ENCODE peak calls at places on chromosomes 11 and 22, in four cellular contexts. I, N, T and E are unnamed samples.

GRCh38 chr11:46298699-46299424 is 21.4 kb downstream of the CREB3L1 start:
- DNase-seq in T (no peak), I (no peak), N (no peak), E (no peak)

GRCh38 chr11:60130496-60130895 is 42.0 kb downstream of the MS4A2 start:
- DNase-seq in N (peak), I (no peak), T (peak), E (peak)

GRCh38 chr11:91857194-91857593 is 367.4 kb upstream of the FAT3 start:
- DNase-seq in N (no peak), T (no peak), I (no peak), E (no peak)

GRCh38 chr11:3841426-3842304 is 906 bp upstream of the RHOG start:
- DNase-seq in T (peak), N (peak), I (no peak), E (peak)

GRCh38 chr22:50731811-50732624 is 6.0 kb upstream of the ACR start:
- DNase-seq in I (peak), T (peak), N (peak), E (peak)

GRCh38 chr11:45922425-45923082 is at the start of gene LARGE2:
- DNase-seq in T (peak), I (peak), N (no peak), E (peak)

GRCh38 chr22:40920526-40920925 is 30.7 kb upstream of the RBX1 start:
- DNase-seq in T (no peak), N (no peak), I (no peak), E (no peak)

GRCh38 chr11:1448882-1449281 is 37.7 kb downstream of the MOB2 start:
- DNase-seq in N (no peak), T (no peak), I (no peak), E (no peak)

GRCh38 chr11:76578655-76579046 is 91.9 kb downstream of the LRRC32 start:
- DNase-seq in T (no peak), I (no peak), N (no peak), E (no peak)

GRCh38 chr11:122727101-122727929 is 71.8 kb downstream of the UBASH3B start:
- DNase-seq in N (no peak), I (no peak), T (no peak), E (no peak)

GRCh38 chr11:74321487-74322188 is 10.2 kb upstream of the P4HA3 start:
- DNase-seq in T (peak), I (peak), N (no peak), E (no peak)

GRCh38 chr11:117849781-117850414 is 25.4 kb upstream of the FXYD2 start:
- DNase-seq in N (no peak), T (no peak), I (no peak), E (no peak)

GRCh38 chr11:57318178-57318577 is 6.6 kb downstream of the TNKS1BP1 start:
- DNase-seq in I (no peak), T (no peak), N (no peak), E (no peak)

GRCh38 chr22:49999063-49999900 is 13.3 kb downstream of the IL17REL start:
- DNase-seq in T (peak), N (no peak), I (peak), E (no peak)

GRCh38 chr11:353315-353857 is 15.9 kb upstream of the B4GALNT4 start:
- DNase-seq in T (peak), N (no peak), I (no peak), E (peak)

GRCh38 chr11:62543680-62544444 is 2.7 kb downstream of the AHNAK start:
- DNase-seq in T (no peak), I (no peak), N (no peak), E (peak)

GRCh38 chr11:2528301-2529050 is 83.7 kb downstream of the KCNQ1 start:
- DNase-seq in T (no peak), N (no peak), I (no peak), E (no peak)

GRCh38 chr11:45472713-45473317 is 186.7 kb upstream of the SYT13 start:
- DNase-seq in I (no peak), N (no peak), T (no peak), E (no peak)

GRCh38 chr11:134633276-134633675 is 221.2 kb upstream of the B3GAT1 start:
- DNase-seq in I (no peak), N (no peak), T (no peak), E (no peak)

GRCh38 chr11:9765320-9766101 is 101.6 kb downstream of the SWAP70 start:
- DNase-seq in I (peak), N (no peak), T (no peak), E (no peak)

GRCh38 chr11:13309156-13309555 is 31.6 kb downstream of the BMAL1 start:
- DNase-seq in N (no peak), I (no peak), T (no peak), E (no peak)

GRCh38 chr11:6693342-6694228 is 10.4 kb upstream of the MRPL17 start:
- DNase-seq in T (no peak), I (no peak), N (peak), E (no peak)

GRCh38 chr22:46442217-46442853 is 95.1 kb downstream of the CELSR1 start:
- DNase-seq in I (no peak), N (no peak), T (no peak), E (no peak)

GRCh38 chr22:23838686-23839468 is at the start of gene DERL3:
- DNase-seq in N (no peak), I (peak), T (peak), E (peak)

GRCh38 chr11:67054851-67055523 is 1.7 kb upstream of the RHOD start:
- DNase-seq in T (peak), N (peak), I (no peak), E (peak)

GRCh38 chr22:45096256-45096907 is 67.3 kb upstream of the NUP50 start:
- DNase-seq in I (peak), T (peak), N (peak), E (peak)

GRCh38 chr11:86861810-86862209 is 61.5 kb downstream of the PRSS23 start:
- DNase-seq in N (no peak), T (no peak), I (no peak), E (no peak)

DNA sequence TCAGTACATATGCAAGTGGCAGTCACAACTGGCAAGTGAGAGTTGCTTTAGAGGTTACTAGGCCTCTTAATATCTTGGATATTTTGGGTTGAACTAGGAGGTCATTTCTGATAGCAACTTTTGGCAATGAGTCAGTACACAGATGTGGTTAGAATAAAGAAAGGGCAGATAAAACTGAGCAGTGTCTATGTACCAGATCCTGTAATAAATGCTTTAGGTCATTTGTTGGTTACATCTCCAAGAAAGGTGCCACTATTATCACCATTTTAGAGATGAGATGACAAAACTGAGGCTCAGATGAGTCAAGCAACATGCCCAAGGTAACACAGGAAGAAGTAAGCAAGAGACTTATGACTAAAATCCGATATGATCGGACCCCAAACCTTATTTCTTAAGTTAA is 25.0 kb downstream of the MAML2 start:
- DNase-seq in I (no peak), T (peak), N (no peak), E (no peak)
- TF ChIP-seq JUND in I (no peak), T (peak), N (no peak), E (no peak)

GRCh38 chr11:47917643-47918369 is 62.6 kb upstream of the PTPRJ start:
- DNase-seq in T (peak), N (peak), I (no peak), E (peak)
- TF ChIP-seq JUND in T (peak), N (no peak), I (no peak), E (no peak)

GRCh38 chr11:64629796-64630562 is 39.0 kb downstream of the SLC22A12 start:
- DNase-seq in N (peak), T (peak), I (peak), E (peak)
- TF ChIP-seq JUND in N (no peak), T (no peak), I (no peak), E (no peak)

GRCh38 chr22:29096736-29097669 is 24.2 kb downstream of the KREMEN1 start:
- DNase-seq in I (no peak), N (no peak), T (peak), E (no peak)
- TF ChIP-seq JUND in I (no peak), N (no peak), T (peak), E (no peak)

DNA sequence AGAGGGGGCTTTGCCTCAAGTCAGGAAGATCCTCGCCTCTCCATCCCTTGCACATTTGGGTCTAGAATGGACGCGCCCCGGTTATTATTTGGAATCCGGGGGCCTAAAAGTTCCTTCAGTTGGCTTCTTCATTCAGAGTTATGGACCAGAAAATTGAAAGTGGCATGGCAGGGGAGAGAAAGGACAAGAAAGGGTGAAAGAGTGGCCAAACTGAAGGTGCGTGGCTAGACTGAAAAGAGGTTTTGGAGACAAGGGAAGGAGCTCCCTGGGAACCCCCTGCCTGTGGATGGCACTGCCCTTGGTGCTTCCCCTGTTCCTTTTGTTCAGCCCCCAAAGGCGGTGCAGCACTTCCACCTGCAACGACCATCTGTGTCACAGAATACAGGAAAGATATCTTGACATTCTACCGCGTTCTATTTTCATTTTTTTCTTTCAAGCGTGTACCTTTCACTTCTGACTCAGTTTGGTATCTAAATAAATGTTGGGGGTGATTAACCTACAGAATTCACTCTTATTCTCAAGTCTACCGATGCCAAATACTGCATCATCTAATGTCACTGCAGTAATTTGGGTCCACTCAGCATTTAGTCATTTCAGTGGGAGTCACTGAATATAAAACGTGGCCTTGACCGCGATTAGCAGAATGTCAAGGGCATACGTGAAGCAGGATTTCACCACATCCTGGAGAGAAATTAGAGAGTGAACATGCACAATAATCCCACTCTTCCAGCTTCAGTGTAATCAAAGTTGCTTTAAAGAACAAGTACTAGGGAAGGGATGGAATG is 88.1 kb upstream of the ARHGAP32 start:
- DNase-seq in T (no peak), N (no peak), I (no peak), E (no peak)
- TF ChIP-seq JUND in T (no peak), N (no peak), I (no peak), E (no peak)